ENCODE peak calls at places on chromosomes 6 and 20, in four cellular contexts. One of them, this sample, is unnamed.

GRCh38 chr20:16699287-16699686 is 30.5 kb upstream of the SNRPB2 start:
- DNase-seq in K562: no peak
- DNase-seq in A549: no peak
- DNase-seq in HepG2: no peak
- DNase-seq in this sample: peak; percentile 14

GRCh38 chr20:63156221-63156671 is 59.7 kb downstream of the YTHDF1 start:
- DNase-seq in K562: no peak
- DNase-seq in A549: no peak
- DNase-seq in HepG2: no peak
- DNase-seq in this sample: peak; percentile 64

GRCh38 chr6:170136541-170137175 is 154.2 kb downstream of the DLL1 start:
- DNase-seq in K562: no peak
- DNase-seq in A549: no peak
- DNase-seq in HepG2: no peak
- DNase-seq in this sample: no peak

GRCh38 chr6:74785236-74785635 is 420.6 kb downstream of the COL12A1 start:
- DNase-seq in K562: no peak
- DNase-seq in A549: no peak
- DNase-seq in HepG2: no peak
- DNase-seq in this sample: no peak

GRCh38 chr6:5556011-5556410 is 294.7 kb downstream of the FARS2 start:
- DNase-seq in K562: no peak
- DNase-seq in A549: no peak
- DNase-seq in HepG2: no peak
- DNase-seq in this sample: no peak

GRCh38 chr6:122033564-122034181 is 365.8 kb upstream of the HSF2 start:
- DNase-seq in K562: peak; percentile 15
- DNase-seq in A549: peak; percentile 57
- DNase-seq in HepG2: peak; percentile 55
- DNase-seq in this sample: peak; percentile 66

GRCh38 chr6:85754894-85755293 is 112.2 kb upstream of the SYNCRIP start:
- DNase-seq in K562: no peak
- DNase-seq in A549: no peak
- DNase-seq in HepG2: no peak
- DNase-seq in this sample: no peak

GRCh38 chr6:126102358-126102757 is 116.0 kb downstream of the TRMT11 start:
- DNase-seq in K562: no peak
- DNase-seq in A549: no peak
- DNase-seq in HepG2: no peak
- DNase-seq in this sample: no peak

GRCh38 chr6:31948753-31949413 is 3.0 kb downstream of the CFB start:
- DNase-seq in K562: peak; percentile 85
- DNase-seq in A549: no peak
- DNase-seq in HepG2: no peak
- DNase-seq in this sample: no peak

GRCh38 chr20:25220021-25220730 is 24.7 kb downstream of the ENTPD6 start:
- DNase-seq in K562: no peak
- DNase-seq in A549: no peak
- DNase-seq in HepG2: no peak
- DNase-seq in this sample: peak; percentile 36

GRCh38 chr6:155201461-155202226 is 62.2 kb upstream of the CLDN20 start:
- DNase-seq in K562: no peak
- DNase-seq in A549: peak; percentile 54
- DNase-seq in HepG2: no peak
- DNase-seq in this sample: no peak

GRCh38 chr6:127376685-127377084 is 33.3 kb upstream of the ECHDC1 start:
- DNase-seq in K562: no peak
- DNase-seq in A549: no peak
- DNase-seq in HepG2: no peak
- DNase-seq in this sample: no peak

GRCh38 chr6:45445364-45445748 is 67.6 kb upstream of the SUPT3H start:
- DNase-seq in K562: no peak
- DNase-seq in A549: no peak
- DNase-seq in HepG2: no peak
- DNase-seq in this sample: no peak
- H3K4me3 ChIP-seq in K562: no peak overlapping the region
- H3K4me3 ChIP-seq in A549: no peak overlapping the region
- H3K4me3 ChIP-seq in HepG2: no peak overlapping the region
- H3K4me3 ChIP-seq in this sample: peak overlapping the region; percentile 18

DNA sequence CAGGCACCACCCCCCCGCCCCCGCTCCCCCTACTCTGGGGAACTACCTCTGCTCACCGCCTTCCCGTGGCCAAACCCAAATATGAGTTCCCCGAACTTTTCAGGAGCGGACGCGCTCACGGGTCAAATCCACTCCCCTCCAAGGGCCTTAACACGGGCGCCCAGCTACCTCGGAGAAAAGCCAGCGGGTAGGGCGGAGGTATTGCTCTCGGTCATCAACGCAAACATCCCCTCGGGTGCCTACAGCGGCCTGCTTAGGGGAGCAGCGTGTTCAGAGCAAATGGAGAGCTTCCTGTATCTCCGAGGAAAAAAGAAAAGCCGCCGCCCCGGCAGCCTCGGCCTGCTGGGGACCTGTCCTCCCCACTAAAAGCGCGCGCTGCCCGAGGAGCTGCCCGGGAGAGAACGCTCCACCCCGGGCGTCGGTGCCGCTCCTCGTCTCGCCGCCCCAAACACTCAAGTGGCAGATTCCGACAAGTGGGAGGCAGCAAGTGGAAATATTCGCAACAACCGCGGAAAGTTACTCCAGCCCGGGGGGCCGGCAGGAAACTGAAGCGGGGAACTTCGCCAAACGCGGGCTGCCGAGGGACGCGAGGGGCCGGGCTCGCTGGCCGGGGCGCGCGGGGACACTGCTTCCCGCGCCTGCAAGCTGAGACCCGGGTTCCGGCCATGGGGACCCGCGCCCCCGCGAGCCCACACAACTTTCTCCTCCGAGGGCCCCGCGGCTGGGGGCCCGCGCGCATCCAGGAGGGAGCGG is 669 bp downstream of the PTPRT start:
- DNase-seq in K562: no peak
- DNase-seq in A549: no peak
- DNase-seq in HepG2: no peak
- DNase-seq in this sample: no peak
- TF ChIP-seq MAX in K562: no peak
- TF ChIP-seq MAX in A549: no peak
- TF ChIP-seq MAX in HepG2: no peak
- TF ChIP-seq MAX in this sample: no peak

DNA sequence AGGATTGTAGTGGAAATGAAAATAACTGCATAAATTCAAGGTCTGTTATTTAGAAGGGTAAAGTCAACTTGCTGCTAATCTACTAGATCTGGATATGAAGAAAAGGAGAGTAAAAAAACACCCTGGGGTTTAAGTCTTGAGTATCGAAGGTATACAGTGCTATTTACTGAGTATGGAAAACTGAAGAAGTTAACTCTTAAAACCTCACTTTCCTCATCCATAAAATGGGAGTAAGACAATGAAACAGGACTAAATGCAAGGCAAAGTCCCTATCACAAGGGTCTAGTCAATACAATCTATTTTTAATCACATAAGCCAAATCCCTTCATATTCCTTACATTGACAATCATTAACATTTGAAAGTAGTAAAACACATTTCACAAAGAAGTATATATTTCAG is 2.2 kb downstream of the FBXO5 start:
- DNase-seq in K562: no peak
- DNase-seq in A549: no peak
- DNase-seq in HepG2: no peak
- DNase-seq in this sample: no peak
- TF ChIP-seq MYC in K562: no peak
- TF ChIP-seq MYC in A549: no peak
- TF ChIP-seq MYC in HepG2: no peak
- TF ChIP-seq MYC in this sample: no peak

DNA sequence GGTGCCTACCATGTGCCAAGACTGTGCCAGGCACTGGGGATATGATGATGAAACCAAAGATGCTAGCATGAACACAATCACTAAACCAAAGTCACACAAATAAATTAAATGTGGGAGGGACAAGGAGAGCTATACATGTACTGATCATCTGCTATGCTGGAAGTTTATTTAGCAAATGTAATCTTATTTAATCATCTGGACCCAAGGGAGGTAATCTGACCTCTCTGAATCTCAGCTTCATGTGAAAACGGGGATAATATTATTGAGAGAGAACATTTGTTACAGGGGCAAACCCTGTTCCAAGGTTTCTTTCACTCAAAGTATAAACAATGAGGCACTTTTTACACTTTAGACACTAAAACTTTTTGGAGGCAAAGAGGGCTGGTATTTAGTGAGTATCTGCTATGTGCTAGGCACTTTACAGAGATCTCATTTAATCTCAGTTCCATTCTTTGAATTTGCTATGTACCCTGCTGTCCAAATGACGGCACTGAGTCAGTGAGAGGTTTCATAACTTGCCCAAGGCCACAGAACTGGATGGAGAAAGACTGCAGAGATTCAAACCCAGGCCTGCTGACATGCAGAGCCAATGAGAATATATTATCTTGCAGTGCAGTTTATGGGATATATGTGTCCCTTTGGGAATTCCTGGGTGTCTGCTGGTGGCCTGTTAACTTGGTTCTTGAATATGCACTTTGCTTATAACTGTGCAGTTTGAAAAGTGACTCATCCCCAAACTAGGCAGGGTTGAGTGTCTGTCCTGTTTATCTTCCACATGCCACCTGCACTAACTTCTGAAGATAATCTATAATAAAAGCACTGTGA is 3.3 kb upstream of the ASXL1 start:
- DNase-seq in K562: peak; percentile 32
- DNase-seq in A549: peak; percentile 64
- DNase-seq in HepG2: peak; percentile 93
- DNase-seq in this sample: peak; percentile 52
- H3K4me3 ChIP-seq in K562: no peak overlapping the region
- H3K4me3 ChIP-seq in A549: no peak overlapping the region
- H3K4me3 ChIP-seq in HepG2: no peak overlapping the region
- H3K4me3 ChIP-seq in this sample: no peak overlapping the region